ENCODE peak calls at places on chromosome 16, in ten cellular contexts. U is heart right ventricle; N is CD4-positive, alpha-beta memory T cell; X is AG04450; F is Peyer's patch; A is iPS DF 6.9; I is uterus; V is psoas muscle; L is neural progenitor cell; P is transverse colon. H is an unnamed sample. For H3K9me3 and H3K27me3, the result is how much of the 10 kb centered on the place peaks cover.

GRCh38 chr16:48829361-48829760 is 219.4 kb upstream of the N4BP1 start:
- DNase-seq in U (no peak), N (no peak), X (no peak), F (no peak), A (no peak), I (no peak), V (no peak), L (no peak), P (no peak), H (no peak)

GRCh38 chr16:48110982-48111381 is 44.8 kb downstream of the ABCC12 start:
- DNase-seq in U (no peak), N (no peak), X (no peak), F (no peak), A (no peak), I (no peak), V (no peak), L (no peak), P (no peak), H (no peak)

GRCh38 chr16:58494981-58495860 is 4.7 kb upstream of the NDRG4 start:
- DNase-seq in U (peak), N (no peak), X (peak), F (peak), A (peak), I (peak), V (peak), L (peak), P (peak), H (peak)

GRCh38 chr16:56005958-56006357 is 130.8 kb upstream of the CES5A start:
- DNase-seq in U (no peak), N (no peak), X (no peak), F (no peak), A (no peak), I (no peak), V (no peak), L (no peak), P (no peak), H (no peak)

GRCh38 chr16:11251525-11252481 is 4.2 kb downstream of the SOCS1 start:
- DNase-seq in U (no peak), N (peak), X (peak), F (peak), A (no peak), I (no peak), V (no peak), L (no peak), P (peak), H (no peak)

GRCh38 chr16:72042157-72042660 is 12.1 kb upstream of the HP start:
- DNase-seq in U (no peak), N (no peak), X (no peak), F (no peak), A (no peak), I (peak), V (peak), L (no peak), P (no peak), H (no peak)

GRCh38 chr16:29156511-29156910 is 171.7 kb downstream of the LAT start:
- DNase-seq in U (no peak), N (no peak), X (no peak), F (no peak), A (no peak), I (no peak), V (no peak), L (no peak), P (no peak), H (no peak)

GRCh38 chr16:55660776-55661175 is 5.0 kb downstream of the SLC6A2 start:
- DNase-seq in U (no peak), N (no peak), X (no peak), F (no peak), A (no peak), I (no peak), V (no peak), L (peak), P (no peak), H (no peak)

GRCh38 chr16:53908731-53909130 is 204.8 kb downstream of the FTO start:
- DNase-seq in U (no peak), N (no peak), X (peak), F (no peak), A (no peak), I (no peak), V (no peak), L (no peak), P (no peak), H (no peak)

GRCh38 chr16:31107465-31107867 is 720 bp upstream of the BCKDK start:
- DNase-seq in U (no peak), N (no peak), X (no peak), F (no peak), A (no peak), I (no peak), V (no peak), L (no peak), P (no peak), H (no peak)

GRCh38 chr16:56615353-56615752 is 7.0 kb downstream of the MT2A start:
- DNase-seq in U (no peak), N (no peak), X (no peak), F (no peak), A (no peak), I (no peak), V (no peak), L (no peak), P (no peak), H (no peak)

GRCh38 chr16:57140866-57141668 is 44.8 kb downstream of the PSME3IP1 start:
- DNase-seq in U (no peak), N (no peak), X (no peak), F (peak), A (no peak), I (no peak), V (no peak), L (no peak), P (no peak), H (no peak)

GRCh38 chr16:4894276-4895150 is 42.4 kb downstream of the PPL start:
- DNase-seq in U (no peak), N (no peak), X (no peak), F (no peak), A (no peak), I (no peak), V (no peak), L (no peak), P (no peak), H (no peak)

GRCh38 chr16:30499284-30499683 is 26.7 kb downstream of the ITGAL start:
- DNase-seq in U (no peak), N (no peak), X (no peak), F (no peak), A (no peak), I (no peak), V (no peak), L (no peak), P (no peak), H (no peak)

GRCh38 chr16:65658339-65659275 is 536.7 kb upstream of the CDH11 start:
- DNase-seq in U (no peak), N (no peak), X (peak), F (no peak), A (no peak), I (peak), V (peak), L (no peak), P (no peak), H (no peak)

GRCh38 chr16:70770968-70771552 is 29.9 kb downstream of the VAC14 start:
- DNase-seq in U (peak), N (peak), X (no peak), F (peak), A (no peak), I (peak), V (peak), L (peak), P (peak), H (peak)

GRCh38 chr16:22192261-22193133 is 13.6 kb upstream of the EEF2K start:
- DNase-seq in U (peak), N (peak), X (peak), F (peak), A (no peak), I (peak), V (peak), L (peak), P (peak), H (peak)

GRCh38 chr16:49833796-49834195 is 22.1 kb downstream of the ZNF423 start:
- DNase-seq in U (no peak), N (no peak), X (no peak), F (no peak), A (no peak), I (no peak), V (peak), L (no peak), P (no peak), H (no peak)

GRCh38 chr16:6335072-6335471 is 997.6 kb upstream of the RBFOX1 start:
- DNase-seq in U (no peak), N (no peak), X (no peak), F (no peak), A (peak), I (no peak), V (no peak), L (peak), P (no peak), H (peak)

GRCh38 chr16:57307365-57307764 is 22.9 kb upstream of the PLLP start:
- DNase-seq in U (no peak), N (no peak), X (no peak), F (no peak), A (no peak), I (no peak), V (no peak), L (no peak), P (no peak), H (no peak)

GRCh38 chr16:11586856-11587642 is at the start of gene LITAF:
- DNase-seq in U (peak), N (peak), X (no peak), F (peak), A (no peak), I (peak), V (peak), L (peak), P (peak), H (peak)

GRCh38 chr16:35200662-35201061 is 1741.2 kb downstream of the TP53TG3F start:
- DNase-seq in U (no peak), N (no peak), X (no peak), F (no peak), A (no peak), I (no peak), V (no peak), L (no peak), P (no peak), H (no peak)

GRCh38 chr16:3486506-3487215 is 8.6 kb downstream of the C16orf90 start:
- DNase-seq in U (no peak), N (no peak), X (no peak), F (no peak), A (no peak), I (no peak), V (no peak), L (no peak), P (no peak), H (no peak)

GRCh38 chr16:77856455-77857138 is 68.2 kb downstream of the VAT1L start:
- DNase-seq in U (no peak), N (no peak), X (no peak), F (no peak), A (no peak), I (no peak), V (no peak), L (peak), P (no peak), H (no peak)

GRCh38 chr16:28915181-28915580 is 9.9 kb downstream of the RABEP2 start:
- DNase-seq in U (no peak), N (no peak), X (no peak), F (no peak), A (no peak), I (no peak), V (no peak), L (no peak), P (no peak), H (no peak)

GRCh38 chr16:23052908-23053580 is 96.2 kb downstream of the USP31 start:
- DNase-seq in U (no peak), N (no peak), X (no peak), F (no peak), A (no peak), I (no peak), V (no peak), L (no peak), P (no peak), H (no peak)

GRCh38 chr16:60815865-60816264 is 1220.4 kb downstream of the CDH8 start:
- DNase-seq in U (peak), N (no peak), X (no peak), F (no peak), A (no peak), I (no peak), V (no peak), L (no peak), P (no peak), H (no peak)

GRCh38 chr16:60815033-60815432 is 1221.2 kb downstream of the CDH8 start:
- DNase-seq in U (no peak), N (no peak), X (no peak), F (no peak), A (no peak), I (no peak), V (no peak), L (no peak), P (no peak), H (no peak)

GRCh38 chr16:60818471-60818870 is 1217.8 kb downstream of the CDH8 start:
- DNase-seq in U (no peak), N (no peak), X (no peak), F (no peak), A (no peak), I (no peak), V (no peak), L (no peak), P (no peak), H (no peak)
- H3K9me3 ChIP-seq in U (under half), N (under half), X (under half), F (under half), A (under half), I (under half), V (under half), L (under half), P (under half), H (under half)

GRCh38 chr16:89197033-89197632 is 3.2 kb downstream of the SLC22A31 start:
- DNase-seq in U (no peak), N (no peak), X (no peak), F (no peak), A (no peak), I (no peak), V (no peak), L (no peak), P (no peak), H (no peak)
- H3K27me3 ChIP-seq in U (under half), N (under half), X (under half), F (under half), A (under half), I (under half), V (under half), L (half or more), P (half or more), H (under half)

GRCh38 chr16:68548947-68549346 is 9.9 kb downstream of the ZFP90 start:
- DNase-seq in U (no peak), N (peak), X (no peak), F (no peak), A (no peak), I (no peak), V (no peak), L (no peak), P (no peak), H (no peak)
- H3K9me3 ChIP-seq in U (under half), N (under half), X (half or more), F (under half), A (under half), I (under half), V (under half), L (under half), P (under half), H (under half)

DNA sequence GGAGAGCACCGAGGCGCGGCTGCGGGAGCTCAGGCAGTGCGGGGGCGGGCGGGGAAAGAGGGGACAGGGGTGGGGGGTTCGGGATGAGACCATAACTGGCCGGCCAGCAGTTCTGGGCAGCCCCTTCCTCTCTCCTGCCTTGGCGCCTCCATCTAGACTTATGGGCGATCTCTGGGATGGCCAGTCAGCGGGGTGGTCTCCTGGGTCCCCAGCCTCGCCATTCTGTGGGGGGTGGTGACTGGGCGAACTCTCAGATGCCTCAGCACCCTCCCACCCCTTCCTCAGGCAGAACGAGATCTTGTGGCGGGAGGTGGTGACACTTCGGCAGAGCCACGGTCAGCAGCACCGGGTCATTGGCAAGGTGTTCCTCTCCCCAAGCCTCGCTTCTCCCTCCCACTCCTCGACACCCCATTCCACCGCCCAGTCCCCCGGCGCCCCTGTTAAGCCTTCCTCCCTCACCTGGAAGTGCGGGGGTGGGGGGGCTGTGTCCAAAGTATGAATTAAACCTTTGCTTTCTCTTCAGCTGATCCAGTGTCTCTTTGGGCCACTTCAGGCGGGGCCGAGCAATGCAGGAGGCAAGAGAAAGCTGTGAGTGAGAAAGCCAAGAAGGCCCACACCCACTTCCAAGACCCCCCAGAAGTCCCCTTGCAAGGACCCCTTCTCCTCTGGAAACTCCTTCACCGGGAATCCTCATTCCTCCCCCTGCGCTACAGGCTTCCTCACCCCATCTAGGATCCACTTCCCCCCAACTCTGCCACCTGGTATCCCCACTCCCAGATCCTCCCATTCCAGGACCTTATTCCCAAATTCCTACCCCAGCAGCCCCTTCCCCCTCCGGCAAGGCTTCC is 1.7 kb downstream of the HSF4 start:
- DNase-seq in U (no peak), N (no peak), X (no peak), F (no peak), A (no peak), I (no peak), V (peak), L (no peak), P (no peak), H (no peak)
- H3K27me3 ChIP-seq in U (under half), N (under half), X (under half), F (under half), A (half or more), I (under half), V (under half), L (half or more), P (half or more), H (under half)

GRCh38 chr16:88287219-88287618 is 95.5 kb upstream of the ZNF469 start:
- DNase-seq in U (no peak), N (no peak), X (no peak), F (no peak), A (no peak), I (no peak), V (no peak), L (no peak), P (no peak), H (peak)

GRCh38 chr16:88290850-88291830 is 91.6 kb upstream of the ZNF469 start:
- DNase-seq in U (no peak), N (no peak), X (no peak), F (no peak), A (no peak), I (no peak), V (no peak), L (no peak), P (no peak), H (no peak)

GRCh38 chr16:88288303-88288702 is 94.5 kb upstream of the ZNF469 start:
- DNase-seq in U (no peak), N (no peak), X (no peak), F (no peak), A (no peak), I (no peak), V (no peak), L (no peak), P (no peak), H (no peak)

GRCh38 chr16:88289549-88290344 is 93.0 kb upstream of the ZNF469 start:
- DNase-seq in U (no peak), N (no peak), X (no peak), F (no peak), A (no peak), I (no peak), V (no peak), L (no peak), P (no peak), H (no peak)

GRCh38 chr16:88289001-88289400 is 93.8 kb upstream of the ZNF469 start:
- DNase-seq in U (no peak), N (no peak), X (no peak), F (no peak), A (no peak), I (no peak), V (no peak), L (no peak), P (no peak), H (no peak)
- H3K9me3 ChIP-seq in U (under half), N (under half), X (under half), F (under half), A (under half), I (under half), V (under half), L (under half), P (under half), H (under half)

DNA sequence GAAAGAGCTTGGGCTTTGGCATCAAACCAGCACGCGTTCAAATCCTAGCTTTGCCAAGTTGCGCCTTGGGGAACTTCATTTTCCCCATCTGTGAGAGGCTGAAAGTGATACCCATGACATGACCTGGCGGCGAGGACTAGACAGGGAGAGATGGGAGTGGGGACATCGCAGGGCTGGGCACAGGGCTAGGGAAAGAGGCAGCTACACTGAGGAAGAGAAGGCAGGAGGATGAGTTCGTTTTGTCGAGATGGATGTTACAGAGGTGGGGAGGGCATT is 202.9 kb downstream of the IRF8 start:
- DNase-seq in U (no peak), N (no peak), X (no peak), F (peak), A (no peak), I (no peak), V (no peak), L (no peak), P (no peak), H (no peak)
- H3K27me3 ChIP-seq in U (under half), N (under half), X (under half), F (under half), A (under half), I (under half), V (under half), L (under half), P (under half), H (under half)

GRCh38 chr16:75181630-75182029 is 25.3 kb downstream of the CTRB2 start:
- DNase-seq in U (no peak), N (no peak), X (no peak), F (no peak), A (no peak), I (no peak), V (no peak), L (no peak), P (no peak), H (no peak)
- H3K9me3 ChIP-seq in U (under half), N (under half), X (under half), F (under half), A (under half), I (under half), V (under half), L (under half), P (under half), H (under half)

GRCh38 chr16:67167588-67167987 is 2.8 kb upstream of the NOL3 start:
- DNase-seq in U (no peak), N (no peak), X (no peak), F (no peak), A (no peak), I (no peak), V (peak), L (no peak), P (peak), H (no peak)
- H3K27me3 ChIP-seq in U (under half), N (under half), X (under half), F (under half), A (half or more), I (under half), V (under half), L (half or more), P (under half), H (under half)

H was measured in HAP-1.